ENCODE peak calls at places on chromosomes 4 and X, in six cellular contexts. L is A549, Z is choroid plexus epithelial cell, Y is Calu3, M is AG10803, K is testis. P is an unnamed sample.

GRCh38 chr4:17704020-17704657 is 77.3 kb downstream of the FAM184B start:
- DNase-seq in L (no peak), Z (no peak), Y (no peak), M (peak), K (no peak), P (no peak)

GRCh38 chr4:175509320-175509719 is 302.7 kb downstream of the GPM6A start:
- DNase-seq in L (no peak), Z (peak), Y (no peak), M (no peak), K (no peak), P (peak)

GRCh38 chrX:78330068-78330467 is 2.7 kb upstream of the CYSLTR1 start:
- DNase-seq in L (no peak), Z (no peak), Y (no peak), M (no peak), K (no peak), P (no peak)

GRCh38 chrX:19875051-19875432 is 12.4 kb downstream of the SH3KBP1 start:
- DNase-seq in L (no peak), Z (no peak), Y (no peak), M (peak), K (no peak), P (no peak)

GRCh38 chr4:98909646-98910045 is 19.3 kb downstream of the EIF4E start:
- DNase-seq in L (no peak), Z (no peak), Y (no peak), M (no peak), K (no peak), P (no peak)

GRCh38 chr4:144954224-144954623 is 143.8 kb downstream of the ANAPC10 start:
- DNase-seq in L (no peak), Z (no peak), Y (no peak), M (no peak), K (no peak), P (no peak)

GRCh38 chrX:41522681-41523080 is 75.5 kb downstream of the NYX start:
- DNase-seq in L (no peak), Z (no peak), Y (no peak), M (no peak), K (no peak), P (no peak)

GRCh38 chr4:165489786-165490185 is 111.0 kb downstream of the CPE start:
- DNase-seq in L (no peak), Z (peak), Y (no peak), M (peak), K (no peak), P (no peak)

GRCh38 chr4:164902608-164903007 is 25.6 kb downstream of the APELA start:
- DNase-seq in L (no peak), Z (no peak), Y (no peak), M (no peak), K (no peak), P (no peak)

DNA sequence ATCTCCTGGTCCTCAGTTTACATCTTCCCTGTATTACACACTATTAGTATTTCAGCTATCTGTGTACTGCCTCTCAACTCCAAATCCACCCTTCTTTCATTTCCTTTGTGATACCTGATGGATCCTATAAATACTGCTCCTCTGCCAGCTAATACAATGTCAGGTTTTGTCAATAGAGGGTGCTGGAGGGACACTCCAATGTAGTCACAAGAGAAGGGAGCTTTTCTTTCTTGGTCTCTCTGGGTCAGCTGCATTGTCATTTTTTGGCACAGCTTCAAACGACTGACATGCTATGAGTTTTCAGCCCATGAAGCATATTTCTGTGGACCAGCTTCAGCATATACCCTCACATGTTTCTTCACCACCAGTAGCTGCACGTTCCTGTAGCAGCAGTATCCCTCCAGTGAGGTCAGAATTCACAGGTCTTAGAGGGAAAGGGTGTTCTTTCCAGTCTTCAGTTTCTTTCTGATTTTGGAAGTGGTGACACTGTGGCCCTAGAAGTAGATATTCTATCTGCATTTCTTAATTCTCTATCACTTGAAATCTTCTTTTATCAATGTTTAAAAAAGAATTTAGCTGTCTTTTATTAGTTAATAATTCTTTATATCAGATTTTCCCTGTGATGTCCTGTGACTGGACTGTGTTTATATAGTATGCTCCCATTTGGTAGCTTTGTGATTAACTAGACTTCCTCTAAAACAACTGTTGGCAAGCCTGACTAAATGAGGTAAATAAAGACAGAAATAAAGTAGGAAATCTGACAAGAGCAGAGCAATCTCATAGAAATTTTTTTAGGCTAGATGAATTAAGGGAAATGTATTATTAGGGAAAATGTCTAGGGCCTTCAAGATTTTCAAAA is 60.6 kb downstream of the GABRA2 start:
- DNase-seq in L (no peak), Z (peak), Y (peak), M (no peak), K (peak), P (peak)
- TF ChIP-seq CTCF in L (no peak), Z (peak), Y (no peak), M (no peak), K (peak), P (no peak)

DNA sequence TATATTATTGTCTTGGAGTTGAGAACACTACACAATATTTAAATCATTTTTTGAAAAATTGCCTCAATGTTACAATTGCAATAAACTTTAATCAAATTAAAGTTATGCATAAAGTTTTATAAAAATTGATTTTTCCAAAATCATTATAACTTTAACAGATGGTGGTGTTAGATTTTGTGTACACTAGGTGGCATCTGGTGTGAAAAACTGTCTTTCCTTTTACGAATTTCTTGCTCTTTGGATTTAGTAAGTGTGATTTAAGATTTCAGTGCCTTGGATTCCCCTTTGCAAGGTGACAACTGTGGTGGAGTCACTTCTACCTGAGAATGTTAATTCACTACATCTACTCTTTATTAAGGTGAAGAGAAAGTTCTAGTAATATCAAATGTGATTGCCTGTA is 91.6 kb downstream of the AREG start:
- DNase-seq in L (no peak), Z (peak), Y (no peak), M (no peak), K (no peak), P (no peak)
- TF ChIP-seq CTCF in L (peak), Z (peak), Y (no peak), M (peak), K (no peak), P (peak)

GRCh38 chr4:104351696-104352095 is 143.0 kb downstream of the CXXC4 start:
- DNase-seq in L (no peak), Z (no peak), Y (no peak), M (no peak), K (no peak), P (no peak)

GRCh38 chr4:104353481-104353880 is 141.2 kb downstream of the CXXC4 start:
- DNase-seq in L (no peak), Z (no peak), Y (no peak), M (no peak), K (no peak), P (no peak)

DNA sequence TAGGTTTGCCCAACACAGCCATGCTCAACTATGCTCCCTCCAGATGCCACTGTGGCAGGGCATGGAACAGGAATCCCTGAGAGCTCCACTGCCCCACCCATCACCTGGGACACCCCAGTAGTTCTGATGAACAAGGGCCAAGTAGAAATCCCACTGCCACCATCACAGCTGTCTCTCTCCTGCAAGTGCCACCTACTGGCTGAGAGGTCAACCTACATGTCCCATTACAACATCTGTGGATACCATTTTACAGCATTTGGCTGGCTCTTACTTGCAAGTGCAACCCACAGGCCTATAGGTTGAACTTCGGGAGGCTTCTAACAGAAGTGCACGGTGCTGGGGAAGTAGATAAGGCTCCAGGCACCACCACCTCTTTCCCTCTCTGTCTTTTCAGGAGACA is 142.5 kb downstream of the CXXC4 start:
- DNase-seq in L (no peak), Z (no peak), Y (no peak), M (no peak), K (no peak), P (no peak)
- TF ChIP-seq CTCF in L (no peak), Z (no peak), Y (no peak), M (no peak), K (no peak), P (peak)

GRCh38 chrX:24259544-24260240 is 54.2 kb downstream of the SUPT20HL2 start:
- DNase-seq in L (peak), Z (peak), Y (peak), M (peak), K (peak), P (peak)
- TF ChIP-seq CTCF in L (peak), Z (peak), Y (no peak), M (peak), K (peak), P (no peak)

GRCh38 chr4:121656269-121656641 is 40.5 kb downstream of the ANXA5 start:
- DNase-seq in L (no peak), Z (peak), Y (peak), M (peak), K (peak), P (peak)
- TF ChIP-seq CTCF in L (peak), Z (peak), Y (no peak), M (peak), K (peak), P (peak)

P was measured in endothelial cell.